ENCODE peak calls at places on chromosomes 13 and 19, in six cellular contexts. C is GM23248; N is mucosa of descending colon; A is suprapubic skin; J is CD4-positive, CD25-positive, alpha-beta regulatory T cell; I is neural progenitor cell. T is an unnamed sample. For H3K36me3, the result is how much of the 10 kb centered on the place peaks cover.

GRCh38 chr19:57435062-57435978 is at the start of gene ZNF749:
- DNase-seq in C (peak), N (peak), A (peak), J (peak), I (peak), T (peak)

GRCh38 chr19:21604351-21604926 is 99.0 kb downstream of the ZNF429 start:
- DNase-seq in C (peak), N (no peak), A (no peak), J (peak), I (peak), T (peak)

GRCh38 chr19:41296323-41296935 is 13.5 kb upstream of the CCDC97 start:
- DNase-seq in C (no peak), N (no peak), A (no peak), J (no peak), I (no peak), T (no peak)

GRCh38 chr13:33180009-33180804 is 105.3 kb downstream of the STARD13 start:
- DNase-seq in C (no peak), N (no peak), A (no peak), J (no peak), I (no peak), T (no peak)

GRCh38 chr13:65913173-65913572 is 1317.0 kb downstream of the PCDH9 start:
- DNase-seq in C (peak), N (no peak), A (no peak), J (no peak), I (no peak), T (no peak)

GRCh38 chr13:19606152-19606551 is 27.3 kb upstream of the MPHOSPH8 start:
- DNase-seq in C (peak), N (no peak), A (no peak), J (no peak), I (no peak), T (no peak)

GRCh38 chr13:113400621-113401451 is 36.9 kb upstream of the GRTP1 start:
- DNase-seq in C (no peak), N (no peak), A (peak), J (no peak), I (no peak), T (no peak)

GRCh38 chr13:76822691-76823267 is 63.4 kb downstream of the KCTD12 start:
- DNase-seq in C (peak), N (no peak), A (no peak), J (peak), I (no peak), T (no peak)

GRCh38 chr19:51735759-51736449 is 12.1 kb upstream of the HAS1 start:
- DNase-seq in C (peak), N (peak), A (no peak), J (no peak), I (no peak), T (peak)

GRCh38 chr13:37134411-37135041 is 29.1 kb upstream of the CSNK1A1L start:
- DNase-seq in C (peak), N (no peak), A (no peak), J (no peak), I (no peak), T (no peak)

GRCh38 chr19:33325920-33326319 is 23.6 kb upstream of the CEBPA start:
- DNase-seq in C (peak), N (no peak), A (no peak), J (no peak), I (no peak), T (no peak)

GRCh38 chr19:15897026-15897737 is 692 bp downstream of the CYP4F2 start:
- DNase-seq in C (no peak), N (no peak), A (no peak), J (no peak), I (no peak), T (no peak)
- H3K36me3 ChIP-seq in C (under half), N (under half), A (under half), J (under half), I (under half), T (under half)

DNA sequence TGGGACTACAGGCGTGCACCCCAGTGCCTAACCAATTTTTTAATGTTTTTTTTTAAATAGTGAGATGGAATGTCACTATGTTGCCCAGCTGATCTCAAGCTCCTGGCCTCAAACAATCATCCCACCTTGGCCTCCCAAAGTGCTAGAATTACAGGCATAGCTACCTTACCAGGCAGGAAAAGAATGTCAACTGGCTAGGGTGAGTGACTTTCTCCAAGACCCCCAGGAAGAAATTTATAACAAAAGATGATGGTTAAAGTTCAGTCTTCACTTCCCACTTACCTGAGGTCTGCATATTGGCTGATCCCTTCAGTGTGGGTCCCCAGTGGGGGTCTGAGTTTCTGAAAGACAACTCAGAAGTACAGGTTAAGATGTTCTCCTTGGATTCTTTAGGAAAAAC is 893.0 kb downstream of the UQCRFS1 start:
- DNase-seq in C (no peak), N (no peak), A (no peak), J (no peak), I (no peak), T (no peak)
- H3K36me3 ChIP-seq in C (under half), N (under half), A (under half), J (under half), I (under half), T (under half)

DNA sequence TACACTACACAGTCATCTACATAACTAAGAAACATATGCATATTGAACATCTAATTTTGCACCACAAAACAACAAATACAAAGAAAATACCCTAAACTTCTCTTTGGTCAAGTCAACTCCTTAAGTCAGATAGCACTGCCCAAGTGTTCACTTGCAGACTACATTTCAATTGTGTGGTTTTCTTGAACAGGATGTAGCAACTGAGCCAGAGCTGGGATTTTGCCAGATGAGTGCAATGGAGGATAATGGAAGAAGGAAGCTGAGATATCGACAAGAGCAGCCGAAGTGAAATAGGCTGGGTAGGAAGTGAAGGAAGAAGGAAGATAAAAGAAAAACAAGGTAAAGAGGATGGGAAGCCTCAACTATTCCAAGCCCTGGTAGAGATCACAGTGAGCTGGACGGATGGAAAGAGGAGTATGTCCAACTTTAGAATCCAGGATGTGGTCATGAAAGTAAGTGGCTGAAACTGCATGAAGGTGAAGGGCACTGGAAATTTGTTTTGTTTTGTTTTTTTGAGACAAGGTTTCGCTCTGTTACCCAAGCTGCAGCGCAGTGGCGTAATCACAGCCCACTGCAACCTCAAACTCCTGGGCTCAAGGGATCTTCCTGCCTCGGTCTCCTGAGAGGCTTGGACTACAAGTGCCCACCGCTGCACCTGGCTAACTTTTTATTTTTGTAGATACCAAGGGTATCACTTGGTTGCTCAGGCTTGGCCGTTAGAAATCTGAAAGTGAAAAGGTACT is 15.0 kb downstream of the NUFIP1 start:
- DNase-seq in C (peak), N (no peak), A (no peak), J (no peak), I (no peak), T (no peak)
- H3K36me3 ChIP-seq in C (under half), N (under half), A (under half), J (under half), I (under half), T (under half)

GRCh38 chr13:72850959-72851677 is 69.2 kb downstream of the PIBF1 start:
- DNase-seq in C (no peak), N (peak), A (no peak), J (no peak), I (peak), T (peak)

GRCh38 chr13:72853000-72853399 is 71.1 kb downstream of the PIBF1 start:
- DNase-seq in C (no peak), N (no peak), A (no peak), J (no peak), I (no peak), T (no peak)

GRCh38 chr13:72851678-72852014 is 69.7 kb downstream of the PIBF1 start:
- DNase-seq in C (no peak), N (no peak), A (no peak), J (no peak), I (no peak), T (no peak)

GRCh38 chr13:72852207-72852606 is 70.3 kb downstream of the PIBF1 start:
- DNase-seq in C (no peak), N (no peak), A (no peak), J (no peak), I (no peak), T (no peak)

GRCh38 chr13:72849571-72849970 is 67.6 kb downstream of the PIBF1 start:
- DNase-seq in C (peak), N (no peak), A (no peak), J (no peak), I (no peak), T (no peak)
- H3K36me3 ChIP-seq in C (under half), N (under half), A (under half), J (under half), I (under half), T (under half)

GRCh38 chr19:36099166-36099785 is 11.7 kb upstream of the OVOL3 start:
- DNase-seq in C (no peak), N (no peak), A (no peak), J (no peak), I (no peak), T (no peak)
- H3K36me3 ChIP-seq in C (under half), N (under half), A (under half), J (under half), I (under half), T (under half)